ENCODE peak calls at places on chromosomes 7 and 10, in nine cellular contexts. G is fibroblast of lung, I is IMR-90, P is neural progenitor cell, W is HCT116, R is OCI-LY7, S is astrocyte, A is HepG2, X is GM23338. T is an unnamed sample. For H4K20me1 and H3K36me3, the result is how much of the 10 kb centered on the place peaks cover.

GRCh38 chr7:96126382-96126781 is 195.5 kb downstream of the SLC25A13 start:
- DNase-seq in G (no peak), I (no peak), P (no peak), W (no peak), R (no peak), S (no peak), A (peak), X (peak), T (no peak)

GRCh38 chr7:44244282-44244681 is 43.5 kb downstream of the YKT6 start:
- DNase-seq in G (no peak), I (no peak), P (peak), W (no peak), R (peak), S (no peak), A (no peak), X (peak), T (peak)

GRCh38 chr7:40698214-40698920 is 563.6 kb downstream of the SUGCT start:
- DNase-seq in G (peak), I (peak), P (no peak), W (no peak), R (no peak), S (peak), A (no peak), X (no peak), T (no peak)

GRCh38 chr7:91657386-91658120 is 222.9 kb downstream of the MTERF1 start:
- DNase-seq in G (peak), I (no peak), P (no peak), W (no peak), R (no peak), S (peak), A (no peak), X (peak), T (no peak)

GRCh38 chr10:67812007-67812406 is 26.0 kb downstream of the DNAJC12 start:
- DNase-seq in G (no peak), I (no peak), P (no peak), W (no peak), R (no peak), S (no peak), A (no peak), X (no peak), T (no peak)

GRCh38 chr10:95295031-95295755 is 4.4 kb upstream of the PDLIM1 start:
- DNase-seq in G (peak), I (peak), P (peak), W (no peak), R (peak), S (peak), A (no peak), X (peak), T (no peak)

GRCh38 chr10:32253300-32253699 is 93.7 kb downstream of the EPC1 start:
- DNase-seq in G (no peak), I (no peak), P (no peak), W (peak), R (no peak), S (no peak), A (no peak), X (no peak), T (no peak)

GRCh38 chr10:34648919-34649318 is 166.2 kb downstream of the PARD3 start:
- DNase-seq in G (no peak), I (no peak), P (no peak), W (no peak), R (no peak), S (no peak), A (no peak), X (no peak), T (no peak)

GRCh38 chr7:157792241-157792950 is 455.6 kb downstream of the DNAJB6 start:
- DNase-seq in G (no peak), I (no peak), P (no peak), W (no peak), R (no peak), S (no peak), A (no peak), X (no peak), T (no peak)

GRCh38 chr10:47206449-47207279 is 93.3 kb upstream of the GDF10 start:
- DNase-seq in G (peak), I (no peak), P (no peak), W (no peak), R (no peak), S (peak), A (no peak), X (no peak), T (peak)

GRCh38 chr7:22666732-22667131 is 60.3 kb upstream of the IL6 start:
- DNase-seq in G (peak), I (peak), P (no peak), W (no peak), R (no peak), S (peak), A (no peak), X (no peak), T (no peak)

GRCh38 chr10:6144609-6145413 is 56.0 kb downstream of the RBM17 start:
- DNase-seq in G (peak), I (peak), P (peak), W (peak), R (peak), S (peak), A (peak), X (peak), T (peak)

GRCh38 chr7:16421333-16422099 is at the start of gene CRPPA:
- DNase-seq in G (peak), I (peak), P (peak), W (no peak), R (no peak), S (peak), A (peak), X (peak), T (no peak)

GRCh38 chr10:5466451-5466996 is 32.8 kb downstream of the CALML5 start:
- DNase-seq in G (peak), I (peak), P (peak), W (no peak), R (no peak), S (peak), A (peak), X (peak), T (peak)

GRCh38 chr10:11684717-11685645 is 57.2 kb upstream of the ECHDC3 start:
- DNase-seq in G (peak), I (peak), P (peak), W (peak), R (peak), S (peak), A (no peak), X (no peak), T (peak)

GRCh38 chr7:107291434-107291833 is 122.6 kb downstream of the HBP1 start:
- DNase-seq in G (no peak), I (no peak), P (no peak), W (no peak), R (no peak), S (no peak), A (no peak), X (no peak), T (no peak)

GRCh38 chr7:158187055-158187770 is 400.4 kb downstream of the PTPRN2 start:
- DNase-seq in G (peak), I (no peak), P (no peak), W (no peak), R (no peak), S (peak), A (no peak), X (no peak), T (no peak)

GRCh38 chr7:134612197-134612596 is 34.5 kb upstream of the BPGM start:
- DNase-seq in G (no peak), I (no peak), P (no peak), W (no peak), R (no peak), S (no peak), A (no peak), X (no peak), T (no peak)

GRCh38 chr10:77899080-77899477 is 27.5 kb downstream of the DLG5 start:
- DNase-seq in G (peak), I (peak), P (no peak), W (peak), R (no peak), S (peak), A (no peak), X (no peak), T (peak)

DNA sequence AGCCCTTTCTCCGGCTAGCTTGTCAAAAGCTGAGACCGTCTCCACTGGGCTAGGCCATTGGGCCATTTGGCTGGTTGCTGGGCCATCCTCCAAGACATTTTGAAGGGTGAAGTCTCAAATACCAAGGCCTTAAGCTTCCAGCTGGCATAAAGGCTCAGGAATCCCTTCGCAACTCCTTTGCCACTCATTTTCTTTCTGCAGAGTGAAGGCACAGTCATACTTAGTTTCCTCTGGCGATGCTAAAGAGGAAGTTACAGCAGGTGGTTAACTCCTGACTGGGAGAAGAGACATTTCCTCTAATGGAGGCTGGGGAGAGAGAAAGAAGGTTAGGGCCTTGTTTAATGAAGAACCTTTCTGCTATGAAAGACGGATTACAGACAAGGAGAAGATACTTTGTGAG is 4.8 kb upstream of the REPIN1 start:
- DNase-seq in G (no peak), I (no peak), P (no peak), W (no peak), R (peak), S (no peak), A (no peak), X (no peak), T (peak)
- H2AFZ ChIP-seq in G (no peak), I (no peak), P (no peak), W (no peak), R (peak), S (no peak), A (no peak), X (no peak), T (no peak)

DNA sequence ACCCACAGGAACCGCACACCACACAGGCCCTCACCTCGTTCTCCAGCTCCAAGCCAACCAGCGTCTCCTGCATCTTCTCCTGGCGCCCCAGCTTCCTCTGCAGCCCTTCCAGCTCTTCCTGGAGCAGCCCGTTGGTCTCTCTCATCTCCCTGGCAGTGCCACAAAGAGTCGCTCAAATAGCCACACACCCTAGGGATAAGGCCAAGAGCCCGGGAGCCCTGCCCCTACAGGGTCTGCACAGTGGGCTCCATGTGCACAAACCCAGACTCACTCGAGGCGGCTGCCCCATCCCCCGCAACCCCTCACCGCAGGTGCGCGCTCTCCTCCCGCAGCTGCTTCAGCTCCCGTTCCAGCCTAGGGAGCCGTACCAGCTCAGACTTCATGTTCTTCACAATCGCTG is 16.9 kb downstream of the MAD1L1 start:
- DNase-seq in G (no peak), I (no peak), P (no peak), W (no peak), R (no peak), S (no peak), A (no peak), X (no peak), T (no peak)
- H4K20me1 ChIP-seq in G (under half), I (under half), P (under half), W (under half), R (under half), S (under half), A (under half), X (under half), T (under half)

GRCh38 chr10:7794627-7795026 is 6.7 kb downstream of the ATP5F1C start:
- DNase-seq in G (no peak), I (no peak), P (no peak), W (no peak), R (no peak), S (no peak), A (no peak), X (no peak), T (no peak)

GRCh38 chr10:7792541-7792940 is 4.6 kb downstream of the ATP5F1C start:
- DNase-seq in G (peak), I (no peak), P (no peak), W (no peak), R (no peak), S (no peak), A (peak), X (no peak), T (no peak)

GRCh38 chr10:7795605-7796004 is 7.6 kb downstream of the ATP5F1C start:
- DNase-seq in G (peak), I (peak), P (no peak), W (no peak), R (no peak), S (peak), A (peak), X (no peak), T (no peak)

DNA sequence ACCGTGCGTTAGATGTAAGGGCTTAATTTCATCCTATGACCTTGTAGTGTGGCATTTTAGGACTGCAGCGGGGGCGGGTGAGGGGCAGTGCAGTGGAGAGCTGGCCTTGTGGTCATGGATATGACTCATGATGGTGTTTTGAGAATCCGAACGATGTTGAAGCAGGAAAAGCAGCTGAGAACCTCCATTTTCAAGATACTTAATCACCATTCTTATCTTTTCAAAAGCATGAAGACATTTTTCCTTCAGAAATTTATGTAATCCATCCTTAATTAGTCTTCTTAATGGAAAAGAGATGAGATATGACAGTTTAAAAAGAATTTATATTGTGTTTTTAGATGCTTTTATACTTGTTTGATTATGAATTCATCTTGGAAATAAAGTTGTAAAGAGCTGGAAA is 9.6 kb downstream of the ATP5F1C start:
- DNase-seq in G (peak), I (peak), P (no peak), W (peak), R (no peak), S (peak), A (no peak), X (no peak), T (no peak)
- H3K36me3 ChIP-seq in G (under half), I (under half), P (under half), W (under half), R (half or more), S (under half), A (under half), X (half or more), T (half or more)

DNA sequence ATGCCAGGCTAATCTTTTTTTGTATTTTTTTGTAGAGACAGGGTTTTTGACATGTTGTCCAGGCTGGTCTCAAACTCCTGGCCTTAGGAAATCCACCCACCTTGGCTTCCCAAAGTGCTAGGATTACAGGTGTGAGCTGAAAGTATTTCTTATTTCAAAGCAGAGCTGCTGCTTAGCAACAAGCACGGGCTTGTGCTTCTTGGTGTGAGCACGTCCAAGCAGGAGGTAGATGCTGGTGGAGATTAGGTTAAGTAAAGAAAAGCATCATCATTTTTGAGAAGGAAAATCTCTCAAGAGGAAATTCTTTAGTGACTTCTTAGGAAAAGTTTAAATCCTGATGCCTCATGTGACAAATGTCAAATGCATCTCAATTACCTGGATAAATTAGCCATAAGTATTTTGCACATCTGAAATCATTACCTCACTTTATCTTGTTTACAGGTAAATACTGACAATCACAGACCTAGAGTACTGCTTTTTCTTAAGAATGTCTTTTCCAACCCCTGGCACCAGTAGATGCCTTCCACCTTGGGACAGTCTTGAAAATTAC is 431.8 kb upstream of the FZD8 start:
- DNase-seq in G (no peak), I (no peak), P (no peak), W (no peak), R (no peak), S (no peak), A (no peak), X (no peak), T (no peak)
- H2AFZ ChIP-seq in G (no peak), I (no peak), P (no peak), W (no peak), R (no peak), S (no peak), A (no peak), X (no peak), T (no peak)

GRCh38 chr7:98200364-98200763 is 10.9 kb upstream of the BHLHA15 start:
- DNase-seq in G (no peak), I (no peak), P (no peak), W (no peak), R (peak), S (no peak), A (no peak), X (no peak), T (peak)
- H4K20me1 ChIP-seq in G (under half), I (under half), P (under half), W (under half), R (under half), S (under half), A (under half), X (under half), T (under half)

GRCh38 chr10:28612877-28613276 is 64.4 kb upstream of the BAMBI start:
- DNase-seq in G (no peak), I (no peak), P (no peak), W (no peak), R (no peak), S (no peak), A (no peak), X (no peak), T (no peak)
- H3K36me3 ChIP-seq in G (under half), I (half or more), P (half or more), W (half or more), R (half or more), S (half or more), A (under half), X (half or more), T (half or more)

GRCh38 chr7:4775281-4776159 is at the start of gene AP5Z1:
- DNase-seq in G (peak), I (peak), P (peak), W (peak), R (peak), S (peak), A (peak), X (peak), T (peak)

GRCh38 chr7:4772306-4772705 is 3.1 kb upstream of the AP5Z1 start:
- DNase-seq in G (no peak), I (no peak), P (no peak), W (no peak), R (no peak), S (no peak), A (no peak), X (no peak), T (no peak)

GRCh38 chr7:4776160-4776623 is 769 bp downstream of the AP5Z1 start:
- DNase-seq in G (no peak), I (no peak), P (no peak), W (no peak), R (no peak), S (peak), A (no peak), X (no peak), T (no peak)

GRCh38 chr7:4774804-4775280 is 581 bp upstream of the AP5Z1 start:
- DNase-seq in G (peak), I (peak), P (no peak), W (peak), R (no peak), S (peak), A (peak), X (no peak), T (no peak)

GRCh38 chr7:4774007-4774406 is 1.4 kb upstream of the AP5Z1 start:
- DNase-seq in G (no peak), I (no peak), P (no peak), W (no peak), R (no peak), S (no peak), A (no peak), X (no peak), T (no peak)
- H2AFZ ChIP-seq in G (no peak), I (no peak), P (no peak), W (no peak), R (no peak), S (no peak), A (no peak), X (no peak), T (peak)

T was measured in DND-41.